ENCODE peak calls at places on chromosomes 12 and 14, in six cellular contexts. W, Q, F, A, H and C are unnamed samples.

GRCh38 chr12:50088577-50089335 is 3.6 kb downstream of the SMARCD1 start:
- DNase-seq in F (peak), Q (peak), H (peak), A (no peak), W (peak), C (no peak)

GRCh38 chr14:37470251-37470650 is 124.8 kb downstream of the FOXA1 start:
- DNase-seq in A (no peak), Q (no peak), F (no peak), H (no peak), W (no peak), C (no peak)

GRCh38 chr12:642633-643477 is 20.4 kb downstream of the NINJ2 start:
- DNase-seq in F (peak), Q (peak), H (peak), W (peak), A (no peak), C (peak)

GRCh38 chr14:54570651-54571415 is 3.9 kb downstream of the SAMD4A start:
- DNase-seq in F (no peak), W (no peak), Q (no peak), H (no peak), A (no peak), C (no peak)

GRCh38 chr14:92105073-92105844 is 1.1 kb downstream of the ATXN3 start:
- DNase-seq in Q (no peak), W (no peak), A (no peak), F (no peak), H (no peak), C (no peak)

GRCh38 chr12:112112423-112113132 is 4.0 kb upstream of the NAA25 start:
- DNase-seq in A (no peak), Q (no peak), W (peak), H (no peak), F (no peak), C (no peak)

GRCh38 chr14:49769171-49769570 is 1.2 kb downstream of the KLHDC2 start:
- DNase-seq in H (no peak), A (no peak), F (no peak), W (no peak), Q (no peak), C (no peak)

GRCh38 chr14:99023371-99023770 is 248.6 kb downstream of the BCL11B start:
- DNase-seq in W (no peak), Q (no peak), A (no peak), H (no peak), F (no peak), C (no peak)

GRCh38 chr12:124109760-124110159 is 136.7 kb downstream of the ZNF664 start:
- DNase-seq in F (no peak), W (peak), Q (no peak), A (no peak), H (no peak), C (no peak)

GRCh38 chr14:68307769-68308168 is 485.1 kb downstream of the ZFP36L1 start:
- DNase-seq in Q (no peak), A (no peak), W (no peak), F (no peak), H (no peak), C (no peak)

GRCh38 chr14:99628832-99629618 is 15.9 kb upstream of the HHIPL1 start:
- DNase-seq in Q (peak), W (peak), F (peak), A (no peak), H (peak), C (peak)

GRCh38 chr12:26226119-26226518 is 30.7 kb downstream of the SSPN start:
- DNase-seq in H (peak), Q (no peak), F (no peak), A (no peak), W (no peak), C (peak)

GRCh38 chr14:92751819-92752218 is 3.4 kb upstream of the LGMN start:
- DNase-seq in H (no peak), A (no peak), F (no peak), W (no peak), Q (no peak), C (no peak)

GRCh38 chr14:57991353-57991752 is 125.5 kb upstream of the SLC35F4 start:
- DNase-seq in A (no peak), H (no peak), F (no peak), Q (no peak), W (no peak), C (no peak)

GRCh38 chr12:40622246-40622838 is 69.9 kb upstream of the CNTN1 start:
- DNase-seq in A (peak), Q (peak), F (peak), H (peak), W (peak), C (peak)